ENCODE peak calls at places on chromosomes 2 and 18, in seven cellular contexts. V is GM23338; J is HTR-8/SVneo; F is head of caudate nucleus; L is AML-193; C is psoas muscle; N is activated naive CD4-positive, alpha-beta T cell treated with anti-CD3 and anti-CD28 coated beads, Interleukin-2, amount 50 U/mL, for 72 hours. X is an unnamed sample.

GRCh38 chr2:187618813-187619212 is 64.6 kb upstream of the TFPI start:
- DNase-seq in C (no peak), V (peak; percentile 18), J (no peak), F (no peak), N (no peak), L (no peak), X (no peak)

GRCh38 chr2:197378494-197378972 is 56.3 kb downstream of the SF3B1 start:
- DNase-seq in L (peak; percentile 45), V (peak; percentile 83), F (peak; percentile 85), C (no peak), J (peak; percentile 49), N (no peak), X (peak; percentile 62)

GRCh38 chr2:62894966-62895631 is 155.5 kb upstream of the OTX1 start:
- DNase-seq in J (no peak), L (no peak), C (no peak), F (no peak), N (no peak), V (no peak), X (no peak)

GRCh38 chr2:153474407-153474806 is 4.2 kb downstream of the RPRM start:
- DNase-seq in N (no peak), C (no peak), F (no peak), J (no peak), V (no peak), L (no peak), X (no peak)

GRCh38 chr2:189580662-189581353 is at the start of gene SLC40A1:
- DNase-seq in J (peak; percentile 80), F (peak; percentile 70), L (peak; percentile 60), V (peak; percentile 73), N (peak; percentile 69), C (peak; percentile 86), X (peak; percentile 73)

GRCh38 chr2:30653847-30654246 is 153.4 kb downstream of the CAPN13 start:
- DNase-seq in C (peak; percentile 48), F (no peak), V (no peak), L (no peak), J (no peak), N (no peak), X (no peak)

GRCh38 chr18:22173221-22173927 is 4.0 kb downstream of the GATA6 start:
- DNase-seq in N (no peak), C (no peak), J (no peak), V (no peak), F (peak; percentile 14), L (no peak), X (no peak)

GRCh38 chr2:239639366-239640185 is 238.8 kb upstream of the HDAC4 start:
- DNase-seq in C (no peak), F (peak; percentile 24), N (no peak), L (no peak), V (no peak), J (no peak), X (no peak)

GRCh38 chr2:120175000-120175581 is 48.1 kb downstream of the TMEM185B start:
- DNase-seq in C (no peak), V (peak; percentile 87), N (no peak), L (peak; percentile 65), J (peak; percentile 57), F (peak; percentile 67), X (peak; percentile 58)

GRCh38 chr2:55490554-55490953 is 29.0 kb upstream of the CFAP36 start:
- DNase-seq in J (no peak), N (no peak), L (no peak), C (peak; percentile 49), F (peak; percentile 70), V (peak; percentile 68), X (peak; percentile 21)

GRCh38 chr2:30775833-30776232 is 31.4 kb downstream of the CAPN13 start:
- DNase-seq in L (no peak), C (no peak), F (peak; percentile 38), J (no peak), V (no peak), N (no peak), X (no peak)

GRCh38 chr2:53632714-53633113 is 134.9 kb upstream of the CHAC2 start:
- DNase-seq in J (no peak), V (no peak), L (no peak), N (no peak), C (no peak), F (no peak), X (no peak)

GRCh38 chr18:62672600-62672999 is 42.7 kb upstream of the PHLPP1 start:
- DNase-seq in L (no peak), F (no peak), C (no peak), N (no peak), V (no peak), J (no peak), X (no peak)

GRCh38 chr2:111708478-111708877 is 175.5 kb downstream of the ANAPC1 start:
- DNase-seq in N (no peak), L (no peak), V (no peak), J (no peak), F (no peak), C (no peak), X (no peak)

GRCh38 chr2:58762176-58762781 is 521.2 kb upstream of the FANCL start:
- DNase-seq in L (no peak), V (peak; percentile 90), C (no peak), F (peak; percentile 80), J (peak; percentile 44), N (no peak), X (peak; percentile 67)

GRCh38 chr2:120825370-120826259 is 89.9 kb downstream of the GLI2 start:
- DNase-seq in L (no peak), J (no peak), C (peak; percentile 59), V (no peak), F (peak; percentile 92), N (no peak), X (no peak)

GRCh38 chr2:74181739-74182138 is 3.1 kb upstream of the MOB1A start:
- DNase-seq in N (no peak), L (peak; percentile 95), V (no peak), F (peak; percentile 58), J (no peak), C (no peak), X (no peak)

GRCh38 chr2:102754746-102755145 is 7.1 kb upstream of the TMEM182 start:
- DNase-seq in L (no peak), F (no peak), N (no peak), C (no peak), J (no peak), V (no peak), X (no peak)

GRCh38 chr2:137254081-137254480 is 488.7 kb downstream of the THSD7B start:
- DNase-seq in N (no peak), V (no peak), J (no peak), C (no peak), F (no peak), L (no peak), X (no peak)

X was measured in NCI-H460.